ENCODE peak calls at places on chromosomes 5 and 9, in nine cellular contexts. W, T, Q, N, V, B, F, D and X are unnamed samples.

GRCh38 chr5:174183701-174184100 is 138.2 kb downstream of the NSG2 start:
- DNase-seq in W (no peak), T (no peak), Q (no peak), N (no peak), V (no peak), B (no peak), F (no peak), D (no peak), X (no peak)

GRCh38 chr9:36937346-36937745 is 96.7 kb downstream of the PAX5 start:
- DNase-seq in W (no peak), T (no peak), Q (no peak), N (no peak), V (no peak), B (no peak), F (no peak), D (no peak), X (no peak)

GRCh38 chr5:78805-79149 is 13.2 kb upstream of the PLEKHG4B start:
- DNase-seq in W (no peak), T (no peak), Q (no peak), N (no peak), V (no peak), B (no peak), F (no peak), D (no peak), X (no peak)

GRCh38 chr5:171464829-171465228 is 45.4 kb downstream of the FGF18 start:
- DNase-seq in W (no peak), T (no peak), Q (no peak), N (no peak), V (no peak), B (no peak), F (no peak), D (no peak), X (no peak)

GRCh38 chr5:17275279-17276158 is 58.1 kb downstream of the BASP1 start:
- DNase-seq in W (no peak), T (no peak), Q (no peak), N (no peak), V (no peak), B (no peak), F (no peak), D (no peak), X (no peak)

GRCh38 chr5:172007153-172007794 is 836 bp upstream of the FBXW11 start:
- DNase-seq in W (no peak), T (no peak), Q (no peak), N (no peak), V (no peak), B (no peak), F (no peak), D (no peak), X (no peak)

GRCh38 chr9:120857481-120857880 is 14.8 kb upstream of the PSMD5 start:
- DNase-seq in W (no peak), T (no peak), Q (no peak), N (no peak), V (no peak), B (no peak), F (no peak), D (no peak), X (no peak)

GRCh38 chr5:89988998-89989690 is 420.4 kb downstream of the CETN3 start:
- DNase-seq in W (peak; percentile 3), T (no peak), Q (no peak), N (no peak), V (peak; percentile 19), B (no peak), F (no peak), D (peak; percentile 84), X (no peak)

GRCh38 chr9:68640421-68641089 is 64.5 kb upstream of the PIP5K1B start:
- DNase-seq in W (no peak), T (no peak), Q (no peak), N (no peak), V (no peak), B (no peak), F (no peak), D (no peak), X (no peak)

GRCh38 chr5:175821790-175822211 is 49.6 kb upstream of the CPLX2 start:
- DNase-seq in W (no peak), T (no peak), Q (no peak), N (no peak), V (no peak), B (peak; percentile 83), F (no peak), D (peak; percentile 6), X (no peak)

GRCh38 chr5:136062563-136063274 is 33.9 kb downstream of the TGFBI start:
- DNase-seq in W (peak; percentile 55), T (no peak), Q (no peak), N (no peak), V (no peak), B (no peak), F (no peak), D (peak; percentile 55), X (no peak)

GRCh38 chr5:139462582-139463276 is at the start of gene ECSCR:
- DNase-seq in W (no peak), T (no peak), Q (no peak), N (no peak), V (no peak), B (no peak), F (no peak), D (peak; percentile 45), X (no peak)
- H3K4me3 ChIP-seq in W (no peak within 1 kb of the TSS), T (no peak within 1 kb of the TSS), Q (peak within 1 kb of the TSS; percentile 59), N (no peak within 1 kb of the TSS), V (peak within 1 kb of the TSS; percentile 16), B (no peak within 1 kb of the TSS), F (no peak within 1 kb of the TSS), D (peak within 1 kb of the TSS; percentile 29), X (no peak within 1 kb of the TSS)

DNA sequence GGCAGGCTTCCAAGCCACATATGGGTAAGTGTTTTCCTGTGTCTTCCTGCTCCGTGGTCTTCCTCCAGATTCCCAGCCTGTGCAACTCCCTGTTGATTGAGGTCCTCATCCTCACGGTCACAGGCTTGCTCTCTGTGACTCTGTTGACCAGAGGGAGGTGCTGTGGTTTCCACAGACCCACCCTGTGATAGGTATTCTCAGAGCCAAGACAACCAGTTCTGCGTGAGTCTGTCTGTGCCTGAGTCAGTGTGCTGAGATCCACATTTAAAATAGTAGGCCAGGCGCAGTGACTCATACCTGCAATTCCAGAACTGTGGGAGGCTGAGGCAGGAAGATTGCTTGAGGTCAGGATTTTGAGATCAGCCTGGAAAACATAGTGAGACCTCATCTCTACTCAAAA is 388.1 kb upstream of the IRX2 start:
- DNase-seq in W (no peak), T (no peak), Q (no peak), N (no peak), V (no peak), B (no peak), F (no peak), D (no peak), X (peak; percentile 26)
- TF ChIP-seq CTCF in W (no peak), T (no peak), Q (no peak), N (no peak), V (no peak), B (no peak), F (no peak), D (no peak), X (no peak)

GRCh38 chr9:133604214-133604613 is 5.0 kb downstream of the FAM163B start:
- DNase-seq in W (no peak), T (no peak), Q (peak; percentile 32), N (no peak), V (no peak), B (no peak), F (no peak), D (peak; percentile 13), X (no peak)

GRCh38 chr9:133603165-133603927 is 5.8 kb downstream of the FAM163B start:
- DNase-seq in W (no peak), T (no peak), Q (peak; percentile 18), N (no peak), V (no peak), B (no peak), F (no peak), D (no peak), X (no peak)

GRCh38 chr9:133599470-133600173 is 9.6 kb downstream of the FAM163B start:
- DNase-seq in W (no peak), T (no peak), Q (no peak), N (no peak), V (no peak), B (no peak), F (no peak), D (no peak), X (no peak)

GRCh38 chr9:133600747-133601146 is 8.4 kb downstream of the FAM163B start:
- DNase-seq in W (no peak), T (no peak), Q (no peak), N (no peak), V (no peak), B (no peak), F (no peak), D (no peak), X (no peak)

GRCh38 chr9:133601746-133602145 is 7.4 kb downstream of the FAM163B start:
- DNase-seq in W (no peak), T (no peak), Q (peak; percentile 30), N (no peak), V (no peak), B (no peak), F (no peak), D (no peak), X (no peak)
- H3K4me3 ChIP-seq in W (no peak overlapping the region), T (no peak overlapping the region), Q (no peak overlapping the region), N (no peak overlapping the region), V (no peak overlapping the region), B (no peak overlapping the region), F (no peak overlapping the region), D (no peak overlapping the region), X (no peak overlapping the region)

GRCh38 chr9:77453857-77454647 is 194.1 kb downstream of the GNA14 start:
- DNase-seq in W (peak; percentile 12), T (no peak), Q (no peak), N (no peak), V (no peak), B (no peak), F (no peak), D (no peak), X (no peak)

GRCh38 chr9:77456829-77457437 is 191.2 kb downstream of the GNA14 start:
- DNase-seq in W (peak; percentile 87), T (peak; percentile 77), Q (peak; percentile 85), N (peak; percentile 61), V (peak; percentile 91), B (no peak), F (peak; percentile 80), D (peak; percentile 96), X (peak; percentile 86)

GRCh38 chr9:77454668-77455067 is 193.5 kb downstream of the GNA14 start:
- DNase-seq in W (peak; percentile 75), T (peak; percentile 34), Q (no peak), N (peak; percentile 24), V (no peak), B (no peak), F (peak; percentile 96), D (peak; percentile 84), X (peak; percentile 76)

GRCh38 chr9:77457916-77458592 is 190.1 kb downstream of the GNA14 start:
- DNase-seq in W (peak; percentile 79), T (no peak), Q (peak; percentile 62), N (peak; percentile 32), V (peak; percentile 52), B (no peak), F (peak; percentile 80), D (peak; percentile 77), X (peak; percentile 89)

DNA sequence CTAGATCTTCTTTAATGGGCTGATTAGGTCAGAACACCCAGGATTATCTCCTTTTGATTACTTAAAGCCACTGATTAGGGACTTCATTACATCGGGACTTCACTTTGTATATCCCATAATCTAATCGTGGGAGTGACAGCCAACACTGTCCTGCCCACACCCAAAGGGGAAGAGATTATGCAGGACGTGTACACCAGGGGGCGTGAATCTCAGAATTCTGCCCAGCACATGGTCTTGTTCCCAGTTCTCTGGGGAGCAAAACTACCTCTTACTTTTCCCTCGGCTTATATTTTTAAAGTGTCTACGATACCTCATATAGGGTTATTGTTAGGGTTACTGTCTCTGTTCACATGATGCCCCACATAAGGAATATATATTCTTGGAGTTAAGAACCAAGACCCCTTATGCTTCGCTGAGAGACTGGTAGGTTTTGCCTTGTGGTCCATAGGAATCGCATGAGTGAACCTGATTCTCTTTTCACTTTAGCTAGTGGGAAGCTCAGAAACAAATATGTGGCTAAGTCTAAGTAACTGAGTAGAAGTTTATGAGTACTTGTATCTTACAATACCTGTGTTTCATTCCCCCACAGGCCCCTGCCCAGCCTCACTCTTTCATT is 192.7 kb downstream of the GNA14 start:
- DNase-seq in W (peak; percentile 27), T (no peak), Q (no peak), N (no peak), V (no peak), B (no peak), F (no peak), D (peak; percentile 54), X (no peak)
- TF ChIP-seq CTCF in W (peak; percentile 62), T (peak; percentile 25), Q (peak; percentile 51), N (peak; percentile 33), V (peak; percentile 4), B (peak; percentile 44), F (peak; percentile 39), D (peak; percentile 50), X (peak; percentile 14)